ENCODE peak calls at places on chromosome 17, in ten cellular contexts. V is cardiac muscle cell, E is HepG2, P is uterus, Y is IMR-90, F is neural progenitor cell, S is AG04450, I is tibial nerve, N is GM23338, W is sigmoid colon. Q is an unnamed sample. For H3K27me3, the result is how much of the 10 kb centered on the place peaks cover.

GRCh38 chr17:44906010-44906646 is 6.9 kb upstream of the EFTUD2 start:
- DNase-seq in V (no peak), E (no peak), P (no peak), Y (peak), F (no peak), S (peak), I (no peak), N (no peak), W (no peak), Q (no peak)

GRCh38 chr17:36147601-36148000 is 28.8 kb downstream of the TBC1D3B start:
- DNase-seq in V (no peak), E (no peak), P (no peak), Y (no peak), F (no peak), S (no peak), I (no peak), N (no peak), W (no peak), Q (no peak)

GRCh38 chr17:336110-337021 is 16.2 kb downstream of the RPH3AL start:
- DNase-seq in V (peak), E (no peak), P (peak), Y (no peak), F (peak), S (no peak), I (peak), N (no peak), W (peak), Q (peak)

GRCh38 chr17:17089796-17090641 is 47.8 kb downstream of the MPRIP start:
- DNase-seq in V (no peak), E (no peak), P (peak), Y (no peak), F (no peak), S (no peak), I (peak), N (no peak), W (peak), Q (no peak)

GRCh38 chr17:28718317-28718672 is 627 bp upstream of the RAB34 start:
- DNase-seq in V (peak), E (no peak), P (no peak), Y (no peak), F (peak), S (no peak), I (no peak), N (peak), W (no peak), Q (no peak)

GRCh38 chr17:12730931-12731521 is 58.3 kb upstream of the ARHGAP44 start:
- DNase-seq in V (peak), E (no peak), P (peak), Y (peak), F (peak), S (no peak), I (peak), N (peak), W (peak), Q (peak)

GRCh38 chr17:19410875-19411291 is at the start of gene RNF112:
- DNase-seq in V (no peak), E (no peak), P (peak), Y (peak), F (peak), S (no peak), I (no peak), N (peak), W (no peak), Q (no peak)

GRCh38 chr17:81399481-81400153 is 4.4 kb downstream of the BAHCC1 start:
- DNase-seq in V (no peak), E (no peak), P (no peak), Y (no peak), F (no peak), S (no peak), I (no peak), N (peak), W (no peak), Q (no peak)

GRCh38 chr17:38469875-38470274 is 41.6 kb downstream of the ARHGAP23 start:
- DNase-seq in V (no peak), E (no peak), P (peak), Y (peak), F (no peak), S (no peak), I (no peak), N (peak), W (no peak), Q (no peak)

GRCh38 chr17:9401434-9401833 is 174.2 kb downstream of the STX8 start:
- DNase-seq in V (peak), E (no peak), P (no peak), Y (peak), F (no peak), S (peak), I (no peak), N (peak), W (no peak), Q (no peak)

GRCh38 chr17:17228521-17229279 is 8.3 kb downstream of the FLCN start:
- DNase-seq in V (no peak), E (no peak), P (no peak), Y (no peak), F (no peak), S (no peak), I (no peak), N (no peak), W (no peak), Q (no peak)

GRCh38 chr17:42623732-42624596 is 14.5 kb downstream of the TUBG1 start:
- DNase-seq in V (no peak), E (no peak), P (no peak), Y (peak), F (no peak), S (no peak), I (no peak), N (no peak), W (no peak), Q (no peak)

GRCh38 chr17:337453-337852 is 15.2 kb downstream of the RPH3AL start:
- DNase-seq in V (no peak), E (no peak), P (no peak), Y (no peak), F (no peak), S (no peak), I (no peak), N (no peak), W (peak), Q (no peak)

GRCh38 chr17:46078675-46079074 is 79.6 kb downstream of the STH start:
- DNase-seq in V (peak), E (no peak), P (no peak), Y (no peak), F (no peak), S (no peak), I (no peak), N (no peak), W (no peak), Q (no peak)

GRCh38 chr17:48494335-48494734 is 36.5 kb downstream of the HOXB1 start:
- DNase-seq in V (no peak), E (no peak), P (no peak), Y (peak), F (no peak), S (no peak), I (no peak), N (no peak), W (no peak), Q (no peak)

GRCh38 chr17:27226611-27227234 is 67.2 kb upstream of the WSB1 start:
- DNase-seq in V (no peak), E (no peak), P (no peak), Y (peak), F (no peak), S (peak), I (no peak), N (no peak), W (no peak), Q (no peak)

GRCh38 chr17:80760501-80760900 is 215.9 kb downstream of the RPTOR start:
- DNase-seq in V (no peak), E (no peak), P (no peak), Y (no peak), F (no peak), S (no peak), I (no peak), N (no peak), W (peak), Q (no peak)

GRCh38 chr17:78763561-78763960 is 18.5 kb downstream of the CYTH1 start:
- DNase-seq in V (no peak), E (no peak), P (no peak), Y (peak), F (no peak), S (no peak), I (no peak), N (no peak), W (no peak), Q (no peak)

GRCh38 chr17:66676421-66676820 is 158.5 kb upstream of the CACNG5 start:
- DNase-seq in V (no peak), E (no peak), P (no peak), Y (no peak), F (no peak), S (no peak), I (no peak), N (no peak), W (no peak), Q (no peak)
- H3K4me3 ChIP-seq in V (no peak), E (no peak), P (no peak), Y (no peak), F (no peak), S (no peak), I (no peak), N (no peak), W (no peak), Q (no peak)

DNA sequence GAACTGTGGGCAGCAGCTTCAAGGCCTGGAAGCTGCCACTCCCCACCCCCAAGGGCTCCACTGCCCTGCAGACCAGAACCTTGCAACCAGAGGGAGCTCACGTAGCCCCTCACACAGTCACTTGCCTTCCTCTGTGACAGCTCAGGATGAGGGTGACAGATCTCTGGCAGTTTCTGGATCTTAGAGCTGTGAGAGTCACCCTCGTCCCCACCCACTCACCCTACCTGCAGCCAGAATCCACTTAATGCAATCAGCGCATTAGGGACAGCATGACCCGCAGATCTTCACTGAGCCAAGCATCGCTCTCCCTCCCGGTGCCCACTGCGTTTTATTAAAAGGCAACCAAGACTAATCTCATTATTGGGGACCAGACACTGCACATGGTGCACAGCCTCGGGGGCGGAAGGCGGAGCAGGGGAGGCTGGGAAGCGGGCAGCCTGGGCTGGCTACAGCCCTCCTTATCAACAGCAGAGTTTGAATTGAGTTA is 3.5 kb downstream of the CYB561 start:
- DNase-seq in V (peak), E (no peak), P (no peak), Y (no peak), F (peak), S (no peak), I (no peak), N (no peak), W (no peak), Q (no peak)
- TF ChIP-seq CTCF in V (peak), E (peak), P (no peak), Y (peak), F (peak), S (peak), I (no peak), N (peak), W (no peak), Q (no peak)

GRCh38 chr17:74646231-74646630 is 22.7 kb upstream of the CD300E start:
- DNase-seq in V (no peak), E (peak), P (no peak), Y (no peak), F (no peak), S (no peak), I (no peak), N (peak), W (no peak), Q (no peak)
- H3K27me3 ChIP-seq in V (under half), E (under half), P (under half), Y (under half), F (under half), S (under half), I (under half), N (under half), W (under half), Q (under half)

GRCh38 chr17:15278381-15278780 is 13.3 kb upstream of the PMP22 start:
- DNase-seq in V (no peak), E (no peak), P (no peak), Y (no peak), F (no peak), S (no peak), I (no peak), N (peak), W (no peak), Q (no peak)
- H3K4me3 ChIP-seq in V (no peak), E (no peak), P (no peak), Y (peak), F (no peak), S (peak), I (no peak), N (peak), W (no peak), Q (no peak)

GRCh38 chr17:57121308-57122042 is 36.4 kb downstream of the AKAP1 start:
- DNase-seq in V (peak), E (no peak), P (no peak), Y (peak), F (peak), S (no peak), I (no peak), N (peak), W (no peak), Q (no peak)
- TF ChIP-seq CTCF in V (peak), E (peak), P (no peak), Y (peak), F (peak), S (peak), I (no peak), N (peak), W (no peak), Q (peak)

GRCh38 chr17:40817103-40817682 is 5.2 kb downstream of the KRT10 start:
- DNase-seq in V (no peak), E (no peak), P (no peak), Y (no peak), F (no peak), S (no peak), I (no peak), N (no peak), W (no peak), Q (no peak)
- H3K27me3 ChIP-seq in V (under half), E (under half), P (under half), Y (under half), F (under half), S (under half), I (under half), N (under half), W (under half), Q (under half)

GRCh38 chr17:5080591-5080990 is 2.3 kb downstream of the ZFP3 start:
- DNase-seq in V (no peak), E (no peak), P (no peak), Y (no peak), F (no peak), S (no peak), I (no peak), N (no peak), W (no peak), Q (no peak)

GRCh38 chr17:5077781-5078105 is 524 bp upstream of the ZFP3 start:
- DNase-seq in V (no peak), E (no peak), P (no peak), Y (no peak), F (no peak), S (no peak), I (no peak), N (no peak), W (no peak), Q (no peak)

GRCh38 chr17:5078106-5079028 is at the start of gene ZFP3:
- DNase-seq in V (peak), E (no peak), P (peak), Y (peak), F (peak), S (peak), I (peak), N (peak), W (peak), Q (peak)
- H3K4me3 ChIP-seq in V (peak), E (no peak), P (peak), Y (peak), F (no peak), S (peak), I (peak), N (peak), W (peak), Q (peak)

GRCh38 chr17:71436479-71436878 is 684.3 kb upstream of the SOX9 start:
- DNase-seq in V (no peak), E (no peak), P (no peak), Y (no peak), F (no peak), S (no peak), I (no peak), N (no peak), W (no peak), Q (no peak)

GRCh38 chr17:71437176-71437575 is 683.6 kb upstream of the SOX9 start:
- DNase-seq in V (no peak), E (no peak), P (no peak), Y (peak), F (no peak), S (no peak), I (no peak), N (no peak), W (no peak), Q (no peak)

GRCh38 chr17:71441098-71441497 is 679.7 kb upstream of the SOX9 start:
- DNase-seq in V (no peak), E (no peak), P (no peak), Y (peak), F (no peak), S (peak), I (no peak), N (no peak), W (no peak), Q (no peak)

GRCh38 chr17:71440513-71440912 is 680.3 kb upstream of the SOX9 start:
- DNase-seq in V (no peak), E (no peak), P (no peak), Y (peak), F (no peak), S (no peak), I (no peak), N (no peak), W (no peak), Q (no peak)

GRCh38 chr17:71438631-71439146 is 682.1 kb upstream of the SOX9 start:
- DNase-seq in V (peak), E (peak), P (no peak), Y (peak), F (no peak), S (peak), I (no peak), N (no peak), W (no peak), Q (no peak)
- TF ChIP-seq CTCF in V (no peak), E (no peak), P (no peak), Y (peak), F (no peak), S (no peak), I (no peak), N (no peak), W (no peak), Q (no peak)

DNA sequence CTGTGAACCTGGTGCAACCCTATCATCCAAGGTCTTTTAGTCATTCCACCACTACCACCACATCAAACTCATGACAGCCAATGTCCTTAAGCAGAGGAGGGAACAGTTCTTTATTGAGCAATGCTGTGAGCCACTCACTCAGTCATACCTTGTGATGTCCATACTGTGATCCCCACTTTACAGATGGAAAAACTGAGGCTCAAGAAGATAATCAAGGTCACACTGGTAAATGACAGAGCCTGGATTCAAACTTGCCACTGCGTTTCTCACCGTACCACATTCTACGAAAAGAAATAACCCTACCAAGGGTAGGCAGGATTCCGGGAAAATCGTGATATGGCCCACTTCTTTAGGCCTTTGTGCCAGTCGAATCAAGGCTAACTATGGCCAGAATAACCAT is 172.6 kb downstream of the CCT6B start:
- DNase-seq in V (no peak), E (no peak), P (no peak), Y (no peak), F (no peak), S (no peak), I (no peak), N (no peak), W (no peak), Q (no peak)
- H3K27me3 ChIP-seq in V (under half), E (under half), P (under half), Y (under half), F (half or more), S (under half), I (under half), N (under half), W (under half), Q (under half)